ENCODE peak calls at places on chromosomes 13 and 19, in ten cellular contexts. One of them, this sample, is unnamed.

GRCh38 chr13:40152145-40152544 is 496.7 kb downstream of the COG6 start:
- DNase-seq in activated T-cell treated with anti-CD3 and anti-CD28 coated beads for 4 hours: no peak
- DNase-seq in stimulated activated CD8-positive, alpha-beta memory T cell treated with anti-CD3 and anti-CD28 coated beads, Interleukin-15, amount 100 ng/mL, for 1 hour: no peak
- DNase-seq in AG09309: peak; percentile 51
- DNase-seq in heart right ventricle: peak; percentile 13
- DNase-seq in NCI-H1417: no peak
- DNase-seq in NCI-H1092: no peak
- DNase-seq in A549: peak; percentile 63
- DNase-seq in IMR-90: peak; percentile 49
- DNase-seq in stimulated activated CD4-positive, alpha-beta T cell treated with anti-CD3 and anti-CD28 coated beads, TNF-alpha, amount 100 ng/mL, for 48 hours: no peak
- DNase-seq in this sample: no peak

GRCh38 chr13:43608400-43609137 is 178.2 kb downstream of the ENOX1 start:
- DNase-seq in activated T-cell treated with anti-CD3 and anti-CD28 coated beads for 4 hours: no peak
- DNase-seq in stimulated activated CD8-positive, alpha-beta memory T cell treated with anti-CD3 and anti-CD28 coated beads, Interleukin-15, amount 100 ng/mL, for 1 hour: no peak
- DNase-seq in AG09309: no peak
- DNase-seq in heart right ventricle: no peak
- DNase-seq in NCI-H1417: no peak
- DNase-seq in NCI-H1092: no peak
- DNase-seq in A549: no peak
- DNase-seq in IMR-90: no peak
- DNase-seq in stimulated activated CD4-positive, alpha-beta T cell treated with anti-CD3 and anti-CD28 coated beads, TNF-alpha, amount 100 ng/mL, for 48 hours: no peak
- DNase-seq in this sample: no peak

GRCh38 chr13:77891041-77891440 is 27.6 kb downstream of the EDNRB start:
- DNase-seq in activated T-cell treated with anti-CD3 and anti-CD28 coated beads for 4 hours: no peak
- DNase-seq in stimulated activated CD8-positive, alpha-beta memory T cell treated with anti-CD3 and anti-CD28 coated beads, Interleukin-15, amount 100 ng/mL, for 1 hour: no peak
- DNase-seq in AG09309: no peak
- DNase-seq in heart right ventricle: no peak
- DNase-seq in NCI-H1417: no peak
- DNase-seq in NCI-H1092: no peak
- DNase-seq in A549: no peak
- DNase-seq in IMR-90: no peak
- DNase-seq in stimulated activated CD4-positive, alpha-beta T cell treated with anti-CD3 and anti-CD28 coated beads, TNF-alpha, amount 100 ng/mL, for 48 hours: no peak
- DNase-seq in this sample: no peak

GRCh38 chr19:14871619-14872230 is 14.2 kb downstream of the OR7A17 start:
- DNase-seq in activated T-cell treated with anti-CD3 and anti-CD28 coated beads for 4 hours: no peak
- DNase-seq in stimulated activated CD8-positive, alpha-beta memory T cell treated with anti-CD3 and anti-CD28 coated beads, Interleukin-15, amount 100 ng/mL, for 1 hour: no peak
- DNase-seq in AG09309: no peak
- DNase-seq in heart right ventricle: no peak
- DNase-seq in NCI-H1417: no peak
- DNase-seq in NCI-H1092: no peak
- DNase-seq in A549: peak; percentile 1
- DNase-seq in IMR-90: peak; percentile 11
- DNase-seq in stimulated activated CD4-positive, alpha-beta T cell treated with anti-CD3 and anti-CD28 coated beads, TNF-alpha, amount 100 ng/mL, for 48 hours: no peak
- DNase-seq in this sample: no peak

GRCh38 chr19:55322495-55322894 is 2.6 kb downstream of the TMEM150B start:
- DNase-seq in activated T-cell treated with anti-CD3 and anti-CD28 coated beads for 4 hours: no peak
- DNase-seq in stimulated activated CD8-positive, alpha-beta memory T cell treated with anti-CD3 and anti-CD28 coated beads, Interleukin-15, amount 100 ng/mL, for 1 hour: no peak
- DNase-seq in AG09309: no peak
- DNase-seq in heart right ventricle: no peak
- DNase-seq in NCI-H1417: no peak
- DNase-seq in NCI-H1092: no peak
- DNase-seq in A549: no peak
- DNase-seq in IMR-90: no peak
- DNase-seq in stimulated activated CD4-positive, alpha-beta T cell treated with anti-CD3 and anti-CD28 coated beads, TNF-alpha, amount 100 ng/mL, for 48 hours: no peak
- DNase-seq in this sample: no peak

GRCh38 chr13:21573920-21574712 is 29.9 kb downstream of the MICU2 start:
- DNase-seq in activated T-cell treated with anti-CD3 and anti-CD28 coated beads for 4 hours: no peak
- DNase-seq in stimulated activated CD8-positive, alpha-beta memory T cell treated with anti-CD3 and anti-CD28 coated beads, Interleukin-15, amount 100 ng/mL, for 1 hour: no peak
- DNase-seq in AG09309: no peak
- DNase-seq in heart right ventricle: no peak
- DNase-seq in NCI-H1417: no peak
- DNase-seq in NCI-H1092: no peak
- DNase-seq in A549: no peak
- DNase-seq in IMR-90: no peak
- DNase-seq in stimulated activated CD4-positive, alpha-beta T cell treated with anti-CD3 and anti-CD28 coated beads, TNF-alpha, amount 100 ng/mL, for 48 hours: no peak
- DNase-seq in this sample: no peak

GRCh38 chr13:50740052-50740741 is 103.3 kb downstream of the DLEU7 start:
- DNase-seq in activated T-cell treated with anti-CD3 and anti-CD28 coated beads for 4 hours: no peak
- DNase-seq in stimulated activated CD8-positive, alpha-beta memory T cell treated with anti-CD3 and anti-CD28 coated beads, Interleukin-15, amount 100 ng/mL, for 1 hour: no peak
- DNase-seq in AG09309: peak; percentile 42
- DNase-seq in heart right ventricle: no peak
- DNase-seq in NCI-H1417: no peak
- DNase-seq in NCI-H1092: no peak
- DNase-seq in A549: no peak
- DNase-seq in IMR-90: no peak
- DNase-seq in stimulated activated CD4-positive, alpha-beta T cell treated with anti-CD3 and anti-CD28 coated beads, TNF-alpha, amount 100 ng/mL, for 48 hours: no peak
- DNase-seq in this sample: no peak

GRCh38 chr13:110448230-110448629 is 113.3 kb downstream of the RAB20 start:
- DNase-seq in activated T-cell treated with anti-CD3 and anti-CD28 coated beads for 4 hours: no peak
- DNase-seq in stimulated activated CD8-positive, alpha-beta memory T cell treated with anti-CD3 and anti-CD28 coated beads, Interleukin-15, amount 100 ng/mL, for 1 hour: no peak
- DNase-seq in AG09309: peak; percentile 68
- DNase-seq in heart right ventricle: no peak
- DNase-seq in NCI-H1417: no peak
- DNase-seq in NCI-H1092: no peak
- DNase-seq in A549: no peak
- DNase-seq in IMR-90: peak; percentile 86
- DNase-seq in stimulated activated CD4-positive, alpha-beta T cell treated with anti-CD3 and anti-CD28 coated beads, TNF-alpha, amount 100 ng/mL, for 48 hours: no peak
- DNase-seq in this sample: no peak

GRCh38 chr19:6499052-6499790 is 2.9 kb downstream of the TUBB4A start:
- DNase-seq in activated T-cell treated with anti-CD3 and anti-CD28 coated beads for 4 hours: no peak
- DNase-seq in stimulated activated CD8-positive, alpha-beta memory T cell treated with anti-CD3 and anti-CD28 coated beads, Interleukin-15, amount 100 ng/mL, for 1 hour: no peak
- DNase-seq in AG09309: no peak
- DNase-seq in heart right ventricle: no peak
- DNase-seq in NCI-H1417: no peak
- DNase-seq in NCI-H1092: no peak
- DNase-seq in A549: no peak
- DNase-seq in IMR-90: no peak
- DNase-seq in stimulated activated CD4-positive, alpha-beta T cell treated with anti-CD3 and anti-CD28 coated beads, TNF-alpha, amount 100 ng/mL, for 48 hours: no peak
- DNase-seq in this sample: no peak

GRCh38 chr19:42297034-42297433 is 4.9 kb upstream of the PRR19 start:
- DNase-seq in activated T-cell treated with anti-CD3 and anti-CD28 coated beads for 4 hours: no peak
- DNase-seq in stimulated activated CD8-positive, alpha-beta memory T cell treated with anti-CD3 and anti-CD28 coated beads, Interleukin-15, amount 100 ng/mL, for 1 hour: no peak
- DNase-seq in AG09309: no peak
- DNase-seq in heart right ventricle: no peak
- DNase-seq in NCI-H1417: no peak
- DNase-seq in NCI-H1092: no peak
- DNase-seq in A549: no peak
- DNase-seq in IMR-90: no peak
- DNase-seq in stimulated activated CD4-positive, alpha-beta T cell treated with anti-CD3 and anti-CD28 coated beads, TNF-alpha, amount 100 ng/mL, for 48 hours: no peak
- DNase-seq in this sample: no peak

GRCh38 chr19:21221653-21222052 is 79.8 kb downstream of the ZNF431 start:
- DNase-seq in activated T-cell treated with anti-CD3 and anti-CD28 coated beads for 4 hours: no peak
- DNase-seq in stimulated activated CD8-positive, alpha-beta memory T cell treated with anti-CD3 and anti-CD28 coated beads, Interleukin-15, amount 100 ng/mL, for 1 hour: no peak
- DNase-seq in AG09309: no peak
- DNase-seq in heart right ventricle: no peak
- DNase-seq in NCI-H1417: no peak
- DNase-seq in NCI-H1092: no peak
- DNase-seq in A549: no peak
- DNase-seq in IMR-90: no peak
- DNase-seq in stimulated activated CD4-positive, alpha-beta T cell treated with anti-CD3 and anti-CD28 coated beads, TNF-alpha, amount 100 ng/mL, for 48 hours: no peak
- DNase-seq in this sample: no peak

GRCh38 chr13:40232321-40232720 is 434.1 kb downstream of the FOXO1 start:
- DNase-seq in activated T-cell treated with anti-CD3 and anti-CD28 coated beads for 4 hours: no peak
- DNase-seq in stimulated activated CD8-positive, alpha-beta memory T cell treated with anti-CD3 and anti-CD28 coated beads, Interleukin-15, amount 100 ng/mL, for 1 hour: no peak
- DNase-seq in AG09309: no peak
- DNase-seq in heart right ventricle: no peak
- DNase-seq in NCI-H1417: no peak
- DNase-seq in NCI-H1092: no peak
- DNase-seq in A549: no peak
- DNase-seq in IMR-90: no peak
- DNase-seq in stimulated activated CD4-positive, alpha-beta T cell treated with anti-CD3 and anti-CD28 coated beads, TNF-alpha, amount 100 ng/mL, for 48 hours: no peak
- DNase-seq in this sample: no peak

GRCh38 chr19:41352609-41353465 is 885 bp downstream of the TGFB1 start:
- DNase-seq in activated T-cell treated with anti-CD3 and anti-CD28 coated beads for 4 hours: peak; percentile 72
- DNase-seq in stimulated activated CD8-positive, alpha-beta memory T cell treated with anti-CD3 and anti-CD28 coated beads, Interleukin-15, amount 100 ng/mL, for 1 hour: peak; percentile 60
- DNase-seq in AG09309: no peak
- DNase-seq in heart right ventricle: peak; percentile 63
- DNase-seq in NCI-H1417: peak; percentile 55
- DNase-seq in NCI-H1092: no peak
- DNase-seq in A549: peak; percentile 78
- DNase-seq in IMR-90: peak; percentile 44
- DNase-seq in stimulated activated CD4-positive, alpha-beta T cell treated with anti-CD3 and anti-CD28 coated beads, TNF-alpha, amount 100 ng/mL, for 48 hours: peak; percentile 67
- DNase-seq in this sample: peak; percentile 70

GRCh38 chr13:29509999-29510586 is 85.4 kb downstream of the SLC7A1 start:
- DNase-seq in activated T-cell treated with anti-CD3 and anti-CD28 coated beads for 4 hours: no peak
- DNase-seq in stimulated activated CD8-positive, alpha-beta memory T cell treated with anti-CD3 and anti-CD28 coated beads, Interleukin-15, amount 100 ng/mL, for 1 hour: no peak
- DNase-seq in AG09309: no peak
- DNase-seq in heart right ventricle: no peak
- DNase-seq in NCI-H1417: no peak
- DNase-seq in NCI-H1092: no peak
- DNase-seq in A549: no peak
- DNase-seq in IMR-90: peak; percentile 57
- DNase-seq in stimulated activated CD4-positive, alpha-beta T cell treated with anti-CD3 and anti-CD28 coated beads, TNF-alpha, amount 100 ng/mL, for 48 hours: no peak
- DNase-seq in this sample: no peak